ENCODE peak calls at places on chromosomes 3 and 15, in four cellular contexts. One of them, this sample, is unnamed.

GRCh38 chr3:177729939-177730700 is 532.8 kb upstream of the TBL1XR1 start:
- DNase-seq in foreskin fibroblast: no peak
- DNase-seq in fibroblast of the aortic adventitia: peak
- DNase-seq in HFF-Myc: no peak
- DNase-seq in this sample: no peak

GRCh38 chr3:78604328-78604727 is 1163.5 kb downstream of the ROBO1 start:
- DNase-seq in foreskin fibroblast: peak
- DNase-seq in HFF-Myc: peak
- DNase-seq in fibroblast of the aortic adventitia: peak
- DNase-seq in this sample: peak

GRCh38 chr3:140050977-140051957 is 116.3 kb downstream of the CLSTN2 start:
- DNase-seq in HFF-Myc: no peak
- DNase-seq in foreskin fibroblast: no peak
- DNase-seq in fibroblast of the aortic adventitia: no peak
- DNase-seq in this sample: no peak

GRCh38 chr3:175357758-175358157 is 498.6 kb downstream of the NAALADL2 start:
- DNase-seq in HFF-Myc: no peak
- DNase-seq in fibroblast of the aortic adventitia: no peak
- DNase-seq in foreskin fibroblast: no peak
- DNase-seq in this sample: no peak

GRCh38 chr3:71211083-71211482 is 372.4 kb downstream of the FOXP1 start:
- DNase-seq in fibroblast of the aortic adventitia: no peak
- DNase-seq in HFF-Myc: no peak
- DNase-seq in foreskin fibroblast: no peak
- DNase-seq in this sample: no peak

GRCh38 chr3:132626955-132627354 is 29.9 kb downstream of the ACKR4 start:
- DNase-seq in foreskin fibroblast: no peak
- DNase-seq in HFF-Myc: no peak
- DNase-seq in fibroblast of the aortic adventitia: no peak
- DNase-seq in this sample: no peak

GRCh38 chr3:156761713-156762575 is 64.2 kb upstream of the LEKR1 start:
- DNase-seq in HFF-Myc: no peak
- DNase-seq in fibroblast of the aortic adventitia: peak
- DNase-seq in foreskin fibroblast: no peak
- DNase-seq in this sample: peak

GRCh38 chr3:103629391-103629790 is 1194.6 kb downstream of the ZPLD1 start:
- DNase-seq in foreskin fibroblast: no peak
- DNase-seq in fibroblast of the aortic adventitia: no peak
- DNase-seq in HFF-Myc: no peak
- DNase-seq in this sample: no peak

GRCh38 chr3:105553851-105554250 is 187.1 kb downstream of the ALCAM start:
- DNase-seq in foreskin fibroblast: peak
- DNase-seq in HFF-Myc: no peak
- DNase-seq in fibroblast of the aortic adventitia: peak
- DNase-seq in this sample: no peak

GRCh38 chr3:178436773-178437172 is 99.5 kb upstream of the KCNMB2 start:
- DNase-seq in foreskin fibroblast: peak
- DNase-seq in HFF-Myc: no peak
- DNase-seq in fibroblast of the aortic adventitia: peak
- DNase-seq in this sample: peak

GRCh38 chr3:149299938-149300791 is 33.3 kb downstream of the TM4SF18 start:
- DNase-seq in fibroblast of the aortic adventitia: peak
- DNase-seq in HFF-Myc: peak
- DNase-seq in foreskin fibroblast: peak
- DNase-seq in this sample: peak

GRCh38 chr3:190429681-190430080 is 20.0 kb downstream of the TMEM207 start:
- DNase-seq in fibroblast of the aortic adventitia: no peak
- DNase-seq in foreskin fibroblast: no peak
- DNase-seq in HFF-Myc: no peak
- DNase-seq in this sample: no peak

GRCh38 chr3:179098388-179099077 is 26.9 kb upstream of the ZMAT3 start:
- DNase-seq in foreskin fibroblast: peak
- DNase-seq in HFF-Myc: no peak
- DNase-seq in fibroblast of the aortic adventitia: peak
- DNase-seq in this sample: no peak

GRCh38 chr3:10601131-10601856 is 95.9 kb upstream of the ATP2B2 start:
- DNase-seq in foreskin fibroblast: no peak
- DNase-seq in fibroblast of the aortic adventitia: no peak
- DNase-seq in HFF-Myc: no peak
- DNase-seq in this sample: no peak

GRCh38 chr3:36876181-36876936 is 68.5 kb downstream of the TRANK1 start:
- DNase-seq in fibroblast of the aortic adventitia: no peak
- DNase-seq in foreskin fibroblast: no peak
- DNase-seq in HFF-Myc: no peak
- DNase-seq in this sample: no peak

GRCh38 chr3:42665050-42665878 is 11.8 kb downstream of the ZBTB47 start:
- DNase-seq in HFF-Myc: no peak
- DNase-seq in fibroblast of the aortic adventitia: no peak
- DNase-seq in foreskin fibroblast: no peak
- DNase-seq in this sample: no peak

GRCh38 chr3:107643038-107643883 is 120.5 kb downstream of the BBX start:
- DNase-seq in HFF-Myc: no peak
- DNase-seq in foreskin fibroblast: no peak
- DNase-seq in fibroblast of the aortic adventitia: no peak
- DNase-seq in this sample: no peak
- TF ChIP-seq CTCF in HFF-Myc: no peak
- TF ChIP-seq CTCF in foreskin fibroblast: no peak
- TF ChIP-seq CTCF in fibroblast of the aortic adventitia: peak
- TF ChIP-seq CTCF in this sample: peak

DNA sequence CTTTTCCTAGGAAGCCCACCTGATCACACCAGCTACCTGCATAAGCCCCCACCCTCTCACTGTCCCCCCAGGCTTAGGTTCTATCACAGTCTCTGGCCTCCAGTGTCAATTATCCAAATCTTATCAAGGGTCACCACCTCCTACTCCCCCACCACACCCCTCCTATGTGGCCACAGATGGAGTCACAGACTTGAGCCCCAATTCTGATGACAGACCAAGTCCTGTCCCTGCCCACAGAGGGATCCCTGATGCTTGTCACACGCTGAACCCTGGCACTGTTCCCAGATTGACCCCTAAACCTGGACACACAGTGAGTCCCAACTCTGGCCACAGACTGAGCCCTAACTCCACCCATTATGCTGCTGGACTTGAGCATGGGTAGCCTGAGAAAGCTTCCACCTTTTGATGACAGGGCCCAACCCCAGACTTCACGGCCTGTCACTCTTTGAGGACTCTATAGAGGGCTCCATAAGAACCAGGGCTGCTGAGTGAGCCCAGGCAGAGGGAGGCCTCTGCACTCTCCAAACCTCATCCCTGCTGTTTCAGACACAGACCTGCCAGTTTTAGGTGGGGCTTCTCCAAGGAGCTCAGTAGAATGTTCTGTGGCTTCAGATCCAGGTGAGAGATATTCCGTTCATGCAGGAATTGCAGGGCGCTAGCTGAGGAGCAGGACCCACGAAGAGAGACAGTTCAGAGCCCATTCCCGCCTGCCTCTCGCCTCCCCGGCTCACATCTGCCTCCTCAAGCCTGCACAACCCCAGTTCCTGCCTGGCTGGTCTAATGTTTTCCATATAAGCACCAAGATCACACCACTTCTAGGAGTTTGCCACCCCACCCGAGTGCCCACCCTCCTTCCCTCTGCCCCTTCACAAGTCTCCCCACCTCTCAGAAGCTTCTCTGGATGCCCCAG is 1.9 kb downstream of the ULK3 start:
- DNase-seq in fibroblast of the aortic adventitia: no peak
- DNase-seq in HFF-Myc: no peak
- DNase-seq in foreskin fibroblast: no peak
- DNase-seq in this sample: no peak
- H3K4me3 ChIP-seq in fibroblast of the aortic adventitia: no peak
- H3K4me3 ChIP-seq in HFF-Myc: no peak
- H3K4me3 ChIP-seq in foreskin fibroblast: no peak
- H3K4me3 ChIP-seq in this sample: no peak

DNA sequence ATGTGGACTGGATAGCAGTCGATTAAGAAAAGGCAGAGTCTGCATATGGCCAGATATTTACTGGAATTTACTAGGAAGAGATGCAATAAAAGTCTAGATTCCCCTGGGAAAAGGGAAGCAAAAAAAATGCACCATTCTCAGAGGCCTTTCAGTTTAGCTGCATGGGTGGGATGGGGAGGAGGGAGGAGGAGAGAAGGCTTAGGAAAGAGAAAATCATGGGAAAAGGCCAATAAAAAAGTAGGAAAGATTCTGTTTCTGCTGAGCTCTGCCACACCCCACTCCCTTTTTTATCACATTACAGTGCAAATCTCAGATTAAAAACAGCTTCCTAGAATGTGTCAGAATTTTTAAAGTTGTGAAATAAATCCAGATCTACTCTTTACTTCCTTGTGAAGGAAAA is 103.6 kb downstream of the ADAMTS9 start:
- DNase-seq in HFF-Myc: no peak
- DNase-seq in fibroblast of the aortic adventitia: peak
- DNase-seq in foreskin fibroblast: no peak
- DNase-seq in this sample: no peak
- TF ChIP-seq CTCF in HFF-Myc: no peak
- TF ChIP-seq CTCF in fibroblast of the aortic adventitia: no peak
- TF ChIP-seq CTCF in foreskin fibroblast: no peak
- TF ChIP-seq CTCF in this sample: no peak

GRCh38 chr15:95439812-95440380 is 890.6 kb upstream of the NR2F2 start:
- DNase-seq in HFF-Myc: no peak
- DNase-seq in foreskin fibroblast: no peak
- DNase-seq in fibroblast of the aortic adventitia: peak
- DNase-seq in this sample: peak
- H3K4me3 ChIP-seq in HFF-Myc: no peak
- H3K4me3 ChIP-seq in foreskin fibroblast: no peak
- H3K4me3 ChIP-seq in fibroblast of the aortic adventitia: no peak
- H3K4me3 ChIP-seq in this sample: no peak

DNA sequence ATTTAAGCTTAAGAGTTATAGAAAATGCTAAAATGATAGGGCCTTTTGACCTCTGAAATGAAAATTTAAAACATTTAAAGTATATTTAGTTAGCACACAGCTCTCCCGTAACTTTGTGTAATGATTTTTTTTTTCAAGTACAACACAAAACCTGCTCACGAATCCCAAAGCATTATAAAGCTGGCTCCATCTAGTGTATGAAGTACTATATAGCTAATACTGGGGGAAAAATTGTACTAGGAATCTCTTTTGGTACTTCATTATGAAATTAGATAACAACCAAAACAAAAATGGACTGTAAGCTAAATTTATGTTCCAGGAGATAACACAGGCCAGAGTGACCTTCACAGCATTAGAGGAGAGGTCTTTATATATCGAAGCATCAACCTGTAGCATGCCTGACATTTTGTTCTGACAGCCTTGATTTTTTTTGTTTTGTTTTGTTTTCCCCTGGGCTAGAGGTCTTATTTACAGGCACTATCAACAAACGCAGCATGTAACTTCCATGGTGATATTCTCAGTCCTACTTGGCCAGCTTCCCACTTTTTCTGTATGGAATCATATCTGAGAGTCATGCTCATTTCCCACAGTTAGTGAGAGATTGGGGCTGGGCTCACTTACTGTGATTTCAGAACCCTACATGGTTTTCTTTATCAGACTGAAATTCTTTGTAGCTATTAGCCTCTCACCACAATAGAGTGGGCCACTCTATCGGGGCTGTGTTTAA is 116.3 kb downstream of the MITF start:
- DNase-seq in foreskin fibroblast: no peak
- DNase-seq in fibroblast of the aortic adventitia: peak
- DNase-seq in HFF-Myc: no peak
- DNase-seq in this sample: no peak
- TF ChIP-seq CTCF in foreskin fibroblast: peak
- TF ChIP-seq CTCF in fibroblast of the aortic adventitia: peak
- TF ChIP-seq CTCF in HFF-Myc: peak
- TF ChIP-seq CTCF in this sample: peak

GRCh38 chr3:171028025-171028778 is 1.7 kb upstream of the SLC2A2 start:
- DNase-seq in fibroblast of the aortic adventitia: peak
- DNase-seq in foreskin fibroblast: peak
- DNase-seq in HFF-Myc: peak
- DNase-seq in this sample: peak
- H3K4me3 ChIP-seq in fibroblast of the aortic adventitia: peak
- H3K4me3 ChIP-seq in foreskin fibroblast: peak
- H3K4me3 ChIP-seq in HFF-Myc: peak
- H3K4me3 ChIP-seq in this sample: peak

GRCh38 chr3:184284696-184285095 is 8.9 kb downstream of the ECE2 start:
- DNase-seq in fibroblast of the aortic adventitia: peak
- DNase-seq in foreskin fibroblast: peak
- DNase-seq in HFF-Myc: peak
- DNase-seq in this sample: peak
- TF ChIP-seq CTCF in fibroblast of the aortic adventitia: peak
- TF ChIP-seq CTCF in foreskin fibroblast: peak
- TF ChIP-seq CTCF in HFF-Myc: peak
- TF ChIP-seq CTCF in this sample: peak

DNA sequence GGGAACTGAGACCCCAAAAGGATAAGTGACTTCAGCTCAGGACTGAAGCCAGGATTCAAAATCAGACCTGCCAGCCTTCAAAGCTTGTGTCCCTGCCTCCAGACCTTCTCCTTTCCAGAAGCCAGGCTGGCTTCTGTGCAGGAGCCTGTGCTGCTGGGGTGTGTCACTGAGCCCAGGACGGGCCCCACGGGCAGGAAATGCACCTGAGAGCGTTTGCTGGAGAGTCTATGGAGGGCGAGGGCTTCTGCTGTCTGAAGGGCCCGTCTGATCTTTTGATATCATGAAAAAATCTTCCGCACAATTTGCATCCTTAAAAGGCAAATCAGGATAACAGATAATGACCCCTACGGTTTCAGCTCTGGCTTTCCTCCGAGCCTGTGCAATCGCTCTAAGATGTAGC is 125.4 kb downstream of the FAM43A start:
- DNase-seq in foreskin fibroblast: no peak
- DNase-seq in fibroblast of the aortic adventitia: no peak
- DNase-seq in HFF-Myc: no peak
- DNase-seq in this sample: no peak
- H3K4me3 ChIP-seq in foreskin fibroblast: no peak
- H3K4me3 ChIP-seq in fibroblast of the aortic adventitia: no peak
- H3K4me3 ChIP-seq in HFF-Myc: no peak
- H3K4me3 ChIP-seq in this sample: no peak

GRCh38 chr3:96865605-96866004 is 51.2 kb downstream of the EPHA6 start:
- DNase-seq in fibroblast of the aortic adventitia: no peak
- DNase-seq in foreskin fibroblast: no peak
- DNase-seq in HFF-Myc: no peak
- DNase-seq in this sample: no peak

DNA sequence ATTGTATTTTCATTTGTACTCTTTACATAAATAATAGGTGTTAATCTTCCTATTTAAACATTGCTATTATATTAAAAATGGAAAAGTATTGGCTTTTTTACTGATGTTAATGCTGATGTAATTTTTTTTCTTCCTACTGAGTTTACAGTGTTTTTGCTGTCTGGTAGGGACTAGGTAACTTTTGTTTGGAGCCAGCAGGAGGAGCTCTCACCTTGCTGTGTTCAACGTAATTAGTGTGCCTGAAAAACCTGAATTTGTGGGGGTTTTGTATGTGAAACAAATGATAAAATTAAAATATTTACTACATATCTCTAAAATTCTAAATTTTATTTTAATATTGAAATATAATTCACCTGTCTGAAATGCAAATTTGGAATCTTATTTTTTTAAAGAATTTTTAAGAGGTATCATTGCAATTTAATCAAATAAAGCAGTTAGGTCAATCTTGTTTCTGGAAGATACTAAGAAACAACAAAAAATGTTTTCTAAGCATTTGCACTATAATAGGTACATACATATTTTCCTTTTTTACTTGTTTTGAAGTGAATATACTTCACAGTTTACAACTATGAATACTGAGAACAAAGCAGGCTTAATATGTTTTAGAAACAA is 48.8 kb downstream of the EPHA6 start:
- DNase-seq in HFF-Myc: peak
- DNase-seq in foreskin fibroblast: no peak
- DNase-seq in fibroblast of the aortic adventitia: peak
- DNase-seq in this sample: peak
- TF ChIP-seq CTCF in HFF-Myc: peak
- TF ChIP-seq CTCF in foreskin fibroblast: peak
- TF ChIP-seq CTCF in fibroblast of the aortic adventitia: peak
- TF ChIP-seq CTCF in this sample: peak